ENCODE peak calls at places on chromosomes 6 and 20, in nine cellular contexts. M, T, G, E, B, Y, Z, K and R are unnamed samples.
A peak's percentile ranks its signal among the peaks of the same experiment; 100 is the strongest.

GRCh38 chr20:42254673-42255072 is 636.5 kb upstream of the CHD6 start:
- DNase-seq in M (no peak), T (no peak), G (no peak), E (no peak), B (no peak), Y (no peak), Z (no peak), K (no peak), R (no peak)

GRCh38 chr6:37207903-37208456 is 38.0 kb downstream of the PIM1 start:
- DNase-seq in M (peak; percentile 81), T (peak; percentile 90), G (peak; percentile 85), E (peak; percentile 67), B (peak; percentile 61), Y (peak; percentile 63), Z (peak; percentile 96), K (peak; percentile 92), R (peak; percentile 89)

GRCh38 chr6:36676142-36677058 is 2.1 kb upstream of the CDKN1A start:
- DNase-seq in M (no peak), T (no peak), G (no peak), E (no peak), B (peak; percentile 55), Y (no peak), Z (peak; percentile 43), K (no peak), R (no peak)

GRCh38 chr20:38433304-38433972 is 1.7 kb downstream of the SNHG17 start:
- DNase-seq in M (no peak), T (no peak), G (no peak), E (no peak), B (no peak), Y (no peak), Z (no peak), K (no peak), R (no peak)

GRCh38 chr6:143822584-143823024 is 20.5 kb upstream of the LTV1 start:
- DNase-seq in M (no peak), T (no peak), G (peak; percentile 72), E (no peak), B (no peak), Y (no peak), Z (no peak), K (no peak), R (no peak)

GRCh38 chr20:38325905-38326304 is 20.4 kb upstream of the LBP start:
- DNase-seq in M (no peak), T (no peak), G (no peak), E (no peak), B (no peak), Y (no peak), Z (no peak), K (no peak), R (no peak)

GRCh38 chr6:25050356-25050755 is 114.6 kb upstream of the RIPOR2 start:
- DNase-seq in M (peak; percentile 40), T (no peak), G (peak; percentile 73), E (no peak), B (no peak), Y (no peak), Z (no peak), K (no peak), R (no peak)

GRCh38 chr20:58542411-58543095 is 27.4 kb upstream of the APCDD1L start:
- DNase-seq in M (no peak), T (no peak), G (no peak), E (peak; percentile 24), B (no peak), Y (no peak), Z (no peak), K (no peak), R (no peak)

GRCh38 chr6:135358907-135359459 is 138.6 kb downstream of the AHI1 start:
- DNase-seq in M (no peak), T (no peak), G (peak; percentile 33), E (no peak), B (no peak), Y (no peak), Z (no peak), K (no peak), R (no peak)

GRCh38 chr6:87276624-87277023 is 45.8 kb upstream of the SMIM8 start:
- DNase-seq in M (no peak), T (no peak), G (no peak), E (no peak), B (no peak), Y (no peak), Z (no peak), K (no peak), R (no peak)

GRCh38 chr20:2330090-2330695 is 34.4 kb downstream of the TGM3 start:
- DNase-seq in M (no peak), T (no peak), G (no peak), E (no peak), B (no peak), Y (no peak), Z (no peak), K (no peak), R (no peak)

GRCh38 chr6:132929141-132929540 is 114.8 kb downstream of the RPS12 start:
- DNase-seq in M (no peak), T (no peak), G (no peak), E (no peak), B (no peak), Y (no peak), Z (no peak), K (no peak), R (no peak)

GRCh38 chr20:20425785-20426471 is 58.0 kb downstream of the INSM1 start:
- DNase-seq in M (no peak), T (no peak), G (no peak), E (no peak), B (peak; percentile 35), Y (no peak), Z (no peak), K (no peak), R (no peak)

GRCh38 chr6:168156742-168157265 is 77.8 kb upstream of the FRMD1 start:
- DNase-seq in M (no peak), T (no peak), G (no peak), E (peak; percentile 31), B (no peak), Y (no peak), Z (no peak), K (no peak), R (no peak)

GRCh38 chr20:20229595-20229994 is 138.3 kb upstream of the INSM1 start:
- DNase-seq in M (no peak), T (no peak), G (no peak), E (no peak), B (no peak), Y (no peak), Z (no peak), K (no peak), R (no peak)

GRCh38 chr20:63344151-63344470 is 17.0 kb downstream of the CHRNA4 start:
- DNase-seq in M (no peak), T (no peak), G (no peak), E (no peak), B (no peak), Y (no peak), Z (no peak), K (no peak), R (peak; percentile 41)

GRCh38 chr20:63347081-63347741 is 13.9 kb downstream of the CHRNA4 start:
- DNase-seq in M (no peak), T (no peak), G (no peak), E (no peak), B (no peak), Y (no peak), Z (peak; percentile 65), K (no peak), R (peak; percentile 57)

GRCh38 chr20:63344616-63345327 is 16.4 kb downstream of the CHRNA4 start:
- DNase-seq in M (no peak), T (no peak), G (peak; percentile 44), E (no peak), B (peak; percentile 67), Y (no peak), Z (peak; percentile 56), K (no peak), R (peak; percentile 58)

GRCh38 chr20:63346131-63347080 is 14.7 kb downstream of the CHRNA4 start:
- DNase-seq in M (no peak), T (no peak), G (no peak), E (no peak), B (no peak), Y (no peak), Z (peak; percentile 75), K (no peak), R (peak; percentile 59)

GRCh38 chr20:63345328-63346100 is 15.6 kb downstream of the CHRNA4 start:
- DNase-seq in M (no peak), T (no peak), G (no peak), E (no peak), B (peak; percentile 71), Y (no peak), Z (peak; percentile 79), K (no peak), R (peak; percentile 67)
- TF ChIP-seq CTCF in M (no peak), T (no peak), G (no peak), E (no peak), B (no peak), Y (no peak), Z (no peak), K (no peak), R (no peak)

DNA sequence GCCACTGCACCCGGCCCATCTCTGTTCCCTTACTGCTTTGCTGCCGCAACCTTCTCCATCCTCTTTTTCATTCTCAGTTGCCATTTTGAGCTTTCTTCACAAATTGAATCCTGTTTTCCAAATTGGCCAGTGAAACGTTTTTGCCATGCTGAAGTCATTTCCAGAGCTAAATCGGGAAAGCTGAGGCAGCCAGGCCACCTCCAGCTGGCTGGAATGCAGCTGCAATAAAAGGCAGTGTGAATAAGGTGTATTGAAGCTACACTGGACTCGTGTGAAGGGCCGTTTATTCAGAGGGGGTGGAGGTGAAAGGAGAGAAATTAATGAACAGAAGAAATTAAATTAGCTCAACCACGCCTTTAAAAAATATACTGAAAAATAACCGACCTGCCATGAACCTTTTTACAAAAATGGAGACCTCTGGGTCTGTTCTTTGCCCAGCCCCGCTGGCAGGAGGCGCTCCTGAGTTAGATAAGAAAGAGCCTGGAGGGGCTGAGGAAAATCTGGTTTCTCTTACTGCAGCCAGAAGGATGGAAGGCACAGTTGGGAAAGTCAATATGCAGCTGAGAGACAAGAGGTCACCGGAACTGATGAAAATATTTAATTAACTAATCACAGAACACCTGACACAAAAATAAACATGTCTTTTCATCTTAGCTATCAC is 283.9 kb downstream of the FOXC1 start:
- DNase-seq in M (no peak), T (no peak), G (no peak), E (no peak), B (no peak), Y (no peak), Z (no peak), K (no peak), R (no peak)
- TF ChIP-seq CTCF in M (no peak), T (no peak), G (no peak), E (no peak), B (peak; percentile 30), Y (peak; percentile 38), Z (no peak), K (no peak), R (no peak)

GRCh38 chr6:52697903-52698302 is 27.0 kb downstream of the TMEM14A start:
- DNase-seq in M (no peak), T (no peak), G (peak; percentile 38), E (no peak), B (peak; percentile 6), Y (no peak), Z (no peak), K (no peak), R (no peak)
- TF ChIP-seq CTCF in M (no peak), T (no peak), G (peak; percentile 27), E (no peak), B (no peak), Y (no peak), Z (no peak), K (no peak), R (no peak)

DNA sequence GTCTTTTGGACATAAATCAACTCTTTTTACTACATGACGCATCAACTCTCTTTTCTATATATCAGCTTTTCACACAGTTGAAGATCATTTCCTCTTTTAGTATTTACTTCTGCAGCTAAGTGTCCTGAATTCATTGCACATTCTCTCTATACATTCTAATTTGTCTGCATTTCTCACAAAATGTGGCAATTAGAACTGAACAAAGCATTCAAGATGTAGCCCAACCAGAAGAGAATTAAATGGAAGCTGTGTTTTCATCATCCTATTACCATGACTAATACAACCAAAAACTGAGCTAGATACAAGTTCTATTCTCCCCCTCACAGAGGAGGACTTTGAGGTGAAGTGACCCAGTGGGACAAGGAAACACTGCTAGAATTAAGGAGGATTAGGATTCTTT is 86.9 kb downstream of the PLCG1 start:
- DNase-seq in M (no peak), T (no peak), G (no peak), E (no peak), B (no peak), Y (no peak), Z (no peak), K (no peak), R (no peak)
- TF ChIP-seq CTCF in M (no peak), T (no peak), G (no peak), E (no peak), B (no peak), Y (no peak), Z (no peak), K (no peak), R (no peak)